ENCODE peak calls at places on chromosomes 5 and 9, in ten cellular contexts. T, D, P, S, V, Z, H, N, M and F are unnamed samples.

GRCh38 chr5:127019928-127020327 is 10.4 kb downstream of the MARCHF3 start:
- DNase-seq in D (no peak), P (no peak), M (no peak), H (no peak), Z (no peak), N (no peak), V (no peak), S (no peak), T (no peak), F (no peak)

GRCh38 chr9:106639873-106640568 is 222.9 kb upstream of the ZNF462 start:
- DNase-seq in V (no peak), P (no peak), T (no peak), N (no peak), Z (no peak), D (no peak), S (no peak), M (no peak), H (no peak), F (no peak)

GRCh38 chr9:86731511-86731993 is 215.8 kb downstream of the GAS1 start:
- DNase-seq in P (no peak), M (no peak), Z (no peak), V (no peak), S (no peak), H (no peak), D (no peak), T (peak), N (no peak), F (peak)

GRCh38 chr5:78597068-78597857 is 51.3 kb downstream of the LHFPL2 start:
- DNase-seq in H (no peak), V (no peak), Z (no peak), P (no peak), T (peak), S (no peak), D (no peak), M (no peak), N (no peak), F (peak)

GRCh38 chr9:93043122-93043521 is 15.4 kb upstream of the SUSD3 start:
- DNase-seq in P (no peak), H (no peak), M (no peak), T (no peak), S (no peak), D (no peak), N (no peak), V (no peak), Z (no peak), F (no peak)

GRCh38 chr5:74136276-74136675 is 504.3 kb downstream of the ENC1 start:
- DNase-seq in N (no peak), D (no peak), H (no peak), M (no peak), T (no peak), V (no peak), S (no peak), Z (no peak), P (no peak), F (no peak)

GRCh38 chr9:84339523-84339922 is 1.0 kb downstream of the SLC28A3 start:
- DNase-seq in V (no peak), P (no peak), N (no peak), M (no peak), D (no peak), H (no peak), T (no peak), Z (no peak), S (no peak), F (no peak)

GRCh38 chr5:100901851-100902341 is 1.2 kb downstream of the ST8SIA4 start:
- DNase-seq in S (peak), T (no peak), Z (peak), V (no peak), M (no peak), D (peak), H (peak), N (peak), P (peak), F (no peak)

GRCh38 chr5:111741270-111741669 is 15.7 kb downstream of the NREP start:
- DNase-seq in P (no peak), N (no peak), S (no peak), Z (no peak), M (no peak), V (no peak), H (no peak), D (no peak), T (no peak), F (no peak)

GRCh38 chr9:84781431-84781830 is 111.9 kb downstream of the NTRK2 start:
- DNase-seq in M (no peak), T (peak), P (no peak), V (peak), Z (no peak), H (no peak), S (no peak), D (no peak), N (no peak), F (peak)

GRCh38 chr9:34600908-34601307 is 11.0 kb downstream of the RPP25L start:
- DNase-seq in T (no peak), M (no peak), Z (no peak), H (no peak), V (no peak), S (no peak), D (no peak), N (no peak), P (no peak), F (no peak)

GRCh38 chr5:124729687-124730359 is 16.6 kb downstream of the ZNF608 start:
- DNase-seq in H (no peak), M (no peak), V (no peak), Z (no peak), P (no peak), D (no peak), N (no peak), T (peak), S (no peak), F (no peak)

GRCh38 chr9:134503301-134504105 is 138.1 kb upstream of the COL5A1 start:
- DNase-seq in V (no peak), M (peak), N (no peak), Z (no peak), D (no peak), H (no peak), S (no peak), T (no peak), P (no peak), F (peak)

GRCh38 chr5:150155258-150156032 is at the start of gene PDGFRB:
- DNase-seq in H (peak), T (peak), V (no peak), S (peak), M (peak), D (no peak), Z (no peak), N (peak), P (no peak), F (peak)

GRCh38 chr9:110224583-110224982 is 16.6 kb upstream of the C9orf152 start:
- DNase-seq in V (no peak), H (no peak), D (no peak), Z (no peak), P (no peak), N (no peak), T (no peak), M (no peak), S (no peak), F (no peak)

GRCh38 chr5:134594336-134594735 is 38.3 kb downstream of the SAR1B start:
- DNase-seq in N (no peak), V (no peak), T (no peak), S (no peak), P (no peak), D (no peak), M (no peak), Z (no peak), H (no peak), F (no peak)

GRCh38 chr9:70988551-70988950 is 132.9 kb downstream of the TRPM3 start:
- DNase-seq in M (no peak), S (no peak), T (peak), H (no peak), V (no peak), D (no peak), P (no peak), N (no peak), Z (no peak), F (peak)

GRCh38 chr5:67732471-67732870 is 483.1 kb upstream of the PIK3R1 start:
- DNase-seq in N (no peak), Z (no peak), D (no peak), S (no peak), P (no peak), M (no peak), V (no peak), H (no peak), T (no peak), F (no peak)

GRCh38 chr5:126527892-126528291 is 67.1 kb downstream of the ALDH7A1 start:
- DNase-seq in N (no peak), M (no peak), P (no peak), V (no peak), Z (no peak), T (peak), S (no peak), H (no peak), D (no peak), F (no peak)

GRCh38 chr5:154002093-154002492 is 36.6 kb downstream of the FAM114A2 start:
- DNase-seq in V (no peak), M (no peak), D (no peak), H (no peak), N (no peak), S (no peak), Z (no peak), T (no peak), P (no peak), F (peak)

GRCh38 chr5:137997726-137998213 is 35.1 kb downstream of the FAM13B start:
- DNase-seq in S (no peak), V (no peak), M (no peak), P (no peak), N (no peak), H (no peak), T (no peak), Z (no peak), D (no peak), F (no peak)

GRCh38 chr9:127030814-127031740 is 91.4 kb downstream of the ANGPTL2 start:
- DNase-seq in Z (no peak), M (no peak), D (no peak), S (no peak), P (no peak), T (no peak), N (no peak), H (no peak), V (no peak), F (no peak)